ENCODE peak calls at places on chromosomes 11 and 22, in four cellular contexts. B is ELR, Z is NCI-H460, V is right cardiac atrium. W is an unnamed sample.
A peak's percentile ranks its signal among the peaks of the same experiment; 100 is the strongest.

GRCh38 chr11:110031171-110031570 is 62.0 kb upstream of the ZC3H12C start:
- DNase-seq in B (peak; percentile 56), Z (no peak), V (no peak), W (no peak)

GRCh38 chr11:27012254-27012921 is 18.5 kb downstream of the FIBIN start:
- DNase-seq in B (peak; percentile 42), Z (no peak), V (no peak), W (no peak)

GRCh38 chr11:128915148-128915519 is 24.0 kb downstream of the KCNJ5 start:
- DNase-seq in B (no peak), Z (no peak), V (no peak), W (no peak)

GRCh38 chr11:132008872-132009271 is 638.5 kb downstream of the NTM start:
- DNase-seq in B (no peak), Z (no peak), V (no peak), W (no peak)

GRCh38 chr22:35085621-35086020 is 19.7 kb downstream of the ISX start:
- DNase-seq in B (no peak), Z (no peak), V (no peak), W (no peak)

GRCh38 chr22:29270475-29271271 is 2.6 kb downstream of the EWSR1 start:
- DNase-seq in B (peak; percentile 60), Z (no peak), V (no peak), W (peak; percentile 42)

GRCh38 chr11:68282141-68282860 is 10.5 kb upstream of the C11orf24 start:
- DNase-seq in B (no peak), Z (no peak), V (no peak), W (peak; percentile 19)

GRCh38 chr22:49079743-49080500 is 747.8 kb downstream of the BRD1 start:
- DNase-seq in B (no peak), Z (no peak), V (no peak), W (no peak)

GRCh38 chr22:31080848-31081649 is at the start of gene SMTN:
- DNase-seq in B (peak; percentile 94), Z (peak; percentile 80), V (peak; percentile 97), W (peak; percentile 85)

GRCh38 chr11:72278911-72279310 is 34.9 kb upstream of the PHOX2A start:
- DNase-seq in B (peak; percentile 85), Z (no peak), V (no peak), W (no peak)

GRCh38 chr11:44978961-44979331 is 28.3 kb upstream of the TP53I11 start:
- DNase-seq in B (no peak), Z (no peak), V (no peak), W (peak; percentile 42)

GRCh38 chr11:43664295-43664694 is 16.2 kb upstream of the HSD17B12 start:
- DNase-seq in B (no peak), Z (no peak), V (no peak), W (no peak)

GRCh38 chr11:117946842-117947526 is 17.8 kb upstream of the TMPRSS13 start:
- DNase-seq in B (peak; percentile 93), Z (peak; percentile 84), V (peak; percentile 94), W (peak; percentile 87)

GRCh38 chr11:27276141-27276540 is 86.9 kb downstream of the CCDC34 start:
- DNase-seq in B (no peak), Z (no peak), V (no peak), W (no peak)

W was measured in dermis microvascular lymphatic vessel endothelial cell.